ENCODE peak calls at places on chromosomes 11 and 22, in four cellular contexts. Q, S, P and G are unnamed samples.

GRCh38 chr22:49124588-49124987 is 703.1 kb downstream of the BRD1 start:
- DNase-seq in S (no peak), P (peak), Q (no peak), G (no peak)

GRCh38 chr22:18929459-18929858 is 6.6 kb downstream of the PRODH start:
- DNase-seq in Q (no peak), P (no peak), S (no peak), G (no peak)

GRCh38 chr11:119584193-119585037 is 144.6 kb downstream of the NECTIN1 start:
- DNase-seq in P (peak), S (peak), Q (no peak), G (peak)

GRCh38 chr11:128180446-128181089 is 406.8 kb downstream of the ETS1 start:
- DNase-seq in P (no peak), Q (no peak), S (peak), G (peak)

GRCh38 chr11:116901211-116901610 is 63.8 kb upstream of the APOA1 start:
- DNase-seq in S (no peak), P (no peak), Q (no peak), G (no peak)

GRCh38 chr11:105937738-105938137 is 84.3 kb downstream of the MSANTD4 start:
- DNase-seq in S (peak), Q (peak), P (no peak), G (no peak)

GRCh38 chr22:42300286-42301071 is 30.0 kb upstream of the TCF20 start:
- DNase-seq in Q (no peak), P (peak), S (no peak), G (no peak)

GRCh38 chr22:50672471-50673230 is at the start of gene SHANK3:
- DNase-seq in Q (no peak), S (no peak), P (no peak), G (peak)

GRCh38 chr11:133041165-133041564 is 491.1 kb downstream of the OPCML start:
- DNase-seq in Q (no peak), S (no peak), P (no peak), G (no peak)

GRCh38 chr11:133040289-133040893 is 491.9 kb downstream of the OPCML start:
- DNase-seq in P (no peak), Q (no peak), S (peak), G (no peak)

GRCh38 chr11:133041928-133042890 is 490.1 kb downstream of the OPCML start:
- DNase-seq in P (no peak), Q (no peak), S (no peak), G (no peak)

DNA sequence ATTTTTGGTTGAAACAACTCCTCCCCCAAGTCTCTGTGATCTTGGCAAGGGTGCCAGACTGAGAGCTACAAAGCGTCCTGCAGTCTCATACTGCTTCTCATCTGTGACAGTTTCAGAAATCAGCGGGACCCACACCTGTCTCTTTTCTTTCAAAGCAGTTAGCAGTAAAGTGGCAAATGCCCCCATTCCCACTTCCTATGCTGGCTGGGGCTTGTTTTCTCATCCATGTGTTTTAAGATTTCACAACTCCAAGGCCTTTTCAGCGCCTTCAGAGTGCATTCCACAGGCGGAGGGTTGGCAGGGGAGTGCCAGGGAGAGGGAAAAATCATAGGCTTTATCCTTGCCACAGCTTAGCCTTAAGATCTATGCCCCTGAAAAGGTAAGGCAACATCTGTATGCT is 493.5 kb downstream of the OPCML start:
- DNase-seq in Q (no peak), S (no peak), P (no peak), G (no peak)
- H2AFZ ChIP-seq in Q (no peak), S (no peak), P (no peak), G (peak)

GRCh38 chr11:47726878-47727514 is 11.8 kb upstream of the AGBL2 start:
- DNase-seq in Q (no peak), P (no peak), S (no peak), G (no peak)
- H3K27ac ChIP-seq in Q (no peak), P (no peak), S (no peak), G (no peak)

GRCh38 chr11:78310500-78310909 is 107.1 kb downstream of the GAB2 start:
- DNase-seq in Q (no peak), P (no peak), S (peak), G (peak)
- H2AFZ ChIP-seq in Q (no peak), P (no peak), S (peak), G (peak)

GRCh38 chr11:79794484-79795393 is 353.9 kb upstream of the TENM4 start:
- DNase-seq in Q (no peak), P (no peak), S (no peak), G (no peak)
- H3K27ac ChIP-seq in Q (no peak), P (no peak), S (no peak), G (no peak)

DNA sequence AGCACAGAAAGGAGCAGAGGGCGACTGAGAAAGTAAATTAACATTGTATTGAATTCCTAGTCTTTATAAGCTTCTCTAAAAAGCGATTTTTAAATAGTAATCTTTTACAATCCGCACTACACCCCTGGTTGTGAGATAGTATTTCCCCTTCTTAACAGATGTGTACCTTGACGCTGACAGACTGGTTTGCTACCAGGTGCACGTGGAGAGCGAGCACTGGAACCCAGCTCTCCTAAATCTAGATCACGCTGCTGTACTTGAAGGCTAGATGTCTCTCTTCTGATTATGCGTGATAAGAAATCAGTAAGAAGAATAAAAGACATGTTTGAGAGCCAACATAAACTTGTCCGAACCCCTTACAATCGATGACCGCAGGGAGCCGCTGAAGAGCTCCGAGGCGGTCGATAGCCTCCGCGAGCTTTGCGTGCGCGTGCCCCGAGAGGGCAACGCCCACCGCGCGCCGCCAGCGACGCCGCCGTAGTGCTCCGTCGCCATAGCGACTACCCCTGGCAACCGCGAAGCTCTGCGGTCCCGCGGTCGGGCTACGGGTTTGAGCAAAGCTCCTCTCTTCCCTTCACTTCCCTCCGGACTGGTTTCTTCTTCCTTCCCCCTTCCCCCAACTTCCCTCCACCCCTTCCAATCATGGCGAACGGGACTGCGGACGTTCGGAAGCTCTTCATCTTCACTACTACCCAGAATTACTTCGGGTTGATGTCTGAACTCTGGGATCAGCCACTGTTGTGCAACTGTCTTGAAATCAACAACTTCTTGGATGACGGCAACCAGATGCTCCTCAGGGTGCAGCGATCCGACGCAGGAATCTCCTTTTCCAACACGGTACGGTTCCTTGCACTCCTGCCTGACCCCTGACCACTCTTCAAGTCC is at the start of gene DYNC2H1:
- DNase-seq in Q (peak), P (peak), S (peak), G (peak)
- H2AFZ ChIP-seq in Q (peak), P (peak), S (peak), G (peak)

DNA sequence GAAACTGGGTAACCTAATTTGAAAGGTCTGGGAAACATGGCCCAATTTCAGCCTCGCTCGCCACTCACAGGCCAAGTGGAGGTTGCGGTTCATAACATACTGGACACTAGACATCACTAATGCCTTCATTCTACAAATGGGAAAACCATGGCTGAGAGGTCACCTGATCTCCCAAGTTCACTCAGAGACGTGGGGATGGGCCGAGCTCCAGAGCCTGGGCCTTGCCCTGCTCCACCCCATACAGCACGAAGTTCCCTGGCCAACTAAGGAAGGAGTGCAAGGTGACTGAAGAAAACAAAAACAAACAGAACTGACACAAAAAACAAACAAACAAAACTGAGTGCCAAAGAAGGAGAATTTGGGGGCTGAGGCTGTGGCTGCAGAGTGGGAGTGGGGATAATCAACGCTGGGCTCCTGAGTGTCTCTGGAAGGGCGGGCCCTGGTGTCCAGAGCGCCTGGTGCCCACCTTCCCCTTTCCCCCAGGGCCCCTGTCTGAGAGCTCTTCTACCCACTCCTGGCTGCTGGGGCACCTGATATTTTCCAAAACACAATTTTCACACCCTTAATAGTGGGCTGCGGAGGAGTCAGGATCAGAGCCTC is 46.5 kb upstream of the ADA2 start:
- DNase-seq in Q (no peak), P (no peak), S (no peak), G (peak)
- H3K27ac ChIP-seq in Q (no peak), P (peak), S (no peak), G (no peak)